ENCODE peak calls at places on chromosomes 16 and 17, in four cellular contexts. G is endothelial cell of umbilical vein, T is esophagus squamous epithelium, W is A549. V is an unnamed sample.

GRCh38 chr16:70644763-70645597 is 1.4 kb upstream of the IL34 start:
- DNase-seq in T (no peak), W (no peak), G (no peak), V (no peak)

GRCh38 chr17:79081571-79082276 is 7.1 kb downstream of the ENGASE start:
- DNase-seq in T (no peak), W (no peak), G (no peak), V (no peak)

GRCh38 chr17:3800362-3801042 is 486 bp downstream of the ITGAE start:
- DNase-seq in G (no peak), W (no peak), T (no peak), V (no peak)

GRCh38 chr17:16997514-16998429 is 25.9 kb upstream of the TNFRSF13B start:
- DNase-seq in W (peak), T (no peak), G (peak), V (no peak)

GRCh38 chr17:2067559-2067958 is 12.7 kb downstream of the HIC1 start:
- DNase-seq in G (peak), T (no peak), W (no peak), V (no peak)

GRCh38 chr17:47829870-47830269 is 1.5 kb downstream of the MRPL10 start:
- DNase-seq in T (no peak), W (no peak), G (no peak), V (no peak)

GRCh38 chr16:4053663-4054479 is 62.4 kb downstream of the ADCY9 start:
- DNase-seq in G (peak), W (no peak), T (no peak), V (no peak)

GRCh38 chr16:30666681-30667080 is 8.4 kb downstream of the FBRS start:
- DNase-seq in T (no peak), W (no peak), G (no peak), V (no peak)

GRCh38 chr17:48592592-48592991 is 987 bp downstream of the HOXB5 start:
- DNase-seq in G (no peak), T (no peak), W (no peak), V (peak)

GRCh38 chr17:45425125-45425983 is 7.3 kb downstream of the ARHGAP27 start:
- DNase-seq in W (peak), T (no peak), G (no peak), V (no peak)

GRCh38 chr17:69608808-69609494 is 194.5 kb downstream of the MAP2K6 start:
- DNase-seq in G (peak), W (no peak), T (no peak), V (no peak)

GRCh38 chr16:4370570-4371480 is 823 bp upstream of the VASN start:
- DNase-seq in W (no peak), G (no peak), T (no peak), V (peak)

GRCh38 chr17:65101371-65101770 is 35.8 kb upstream of the RGS9 start:
- DNase-seq in G (no peak), T (no peak), W (no peak), V (no peak)

GRCh38 chr17:65099475-65099874 is 37.7 kb upstream of the RGS9 start:
- DNase-seq in T (no peak), G (no peak), W (no peak), V (no peak)

GRCh38 chr17:65102235-65102634 is 34.9 kb upstream of the RGS9 start:
- DNase-seq in T (no peak), W (no peak), G (no peak), V (no peak)

GRCh38 chr17:65099941-65100315 is 37.2 kb upstream of the RGS9 start:
- DNase-seq in W (peak), G (no peak), T (no peak), V (peak)

GRCh38 chr17:65100316-65101140 is 36.6 kb upstream of the RGS9 start:
- DNase-seq in G (peak), T (peak), W (peak), V (peak)
- TF ChIP-seq POLR2A in G (no peak), T (peak), W (peak), V (no peak)

GRCh38 chr17:7258731-7259554 is 3.3 kb downstream of the CLDN7 start:
- DNase-seq in G (no peak), W (no peak), T (no peak), V (no peak)
- TF ChIP-seq POLR2A in G (no peak), W (no peak), T (no peak), V (no peak)

DNA sequence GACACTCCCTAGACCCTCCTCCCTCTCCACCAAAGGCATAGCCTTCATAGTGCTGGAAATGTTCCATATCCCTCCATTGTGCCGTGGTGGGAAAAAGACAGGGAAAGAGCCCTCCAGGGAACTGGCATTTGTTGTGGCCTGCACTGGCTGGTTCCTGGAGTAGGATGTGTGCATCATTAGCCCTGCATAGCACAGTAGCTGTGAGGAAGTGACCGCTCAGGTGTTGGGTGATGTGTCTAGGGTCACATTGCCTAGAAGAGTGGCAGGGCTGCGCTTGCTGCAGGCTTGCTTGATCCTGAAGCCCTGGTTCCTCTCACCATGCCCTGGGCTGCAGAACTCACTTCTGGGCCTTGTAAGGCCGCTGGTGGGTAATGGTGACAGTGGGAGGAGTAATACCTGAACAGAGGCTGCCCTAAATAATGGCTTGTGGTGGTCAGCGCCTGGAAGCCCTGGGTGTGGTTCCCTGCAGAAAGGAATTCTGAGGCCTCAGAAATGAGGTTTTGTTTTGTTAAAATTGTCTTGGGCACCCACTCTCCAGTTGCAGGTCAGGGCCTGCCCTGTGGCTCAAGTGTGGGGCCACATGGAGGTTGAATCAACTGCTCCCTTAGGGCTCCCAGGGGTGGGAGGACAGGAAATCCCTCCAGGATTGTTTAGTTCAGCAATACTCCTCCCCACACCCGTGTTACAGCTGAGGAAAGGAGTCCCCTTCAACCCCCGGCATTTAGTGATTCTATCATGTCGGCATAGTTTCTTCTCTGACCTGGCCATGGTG is 62.7 kb downstream of the KSR1 start:
- DNase-seq in T (no peak), G (no peak), W (no peak), V (no peak)
- TF ChIP-seq POLR2A in T (no peak), G (no peak), W (no peak), V (no peak)

GRCh38 chr17:59620518-59621259 is 994 bp downstream of the CLTC start:
- DNase-seq in T (no peak), G (peak), W (peak), V (peak)

GRCh38 chr17:59619313-59620063 is at the start of gene CLTC:
- DNase-seq in W (peak), G (peak), T (peak), V (peak)

GRCh38 chr17:59623151-59623550 is 3.5 kb downstream of the CLTC start:
- DNase-seq in G (peak), T (no peak), W (no peak), V (no peak)

GRCh38 chr17:59620064-59620359 is 317 bp downstream of the CLTC start:
- DNase-seq in T (peak), G (no peak), W (no peak), V (no peak)

DNA sequence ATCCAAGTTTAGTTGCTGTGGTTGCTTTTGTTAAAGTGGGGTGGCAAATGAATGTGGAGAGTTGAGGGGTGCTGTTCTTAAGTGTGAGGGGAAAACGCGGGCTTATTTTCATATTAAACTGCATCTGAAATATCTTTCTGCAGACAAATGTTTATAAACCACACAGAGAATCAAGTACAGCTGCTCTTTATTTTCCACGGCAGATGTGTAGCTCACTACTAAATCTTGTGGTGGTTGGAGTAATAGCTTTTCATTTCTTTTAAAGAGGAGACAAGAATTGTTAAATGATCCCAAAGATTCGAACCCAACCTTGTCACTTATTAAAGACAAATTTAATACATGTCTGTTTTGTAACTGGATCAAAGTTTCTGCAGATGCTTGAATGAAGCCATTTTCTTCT is 2.1 kb downstream of the CLTC start:
- DNase-seq in G (no peak), W (no peak), T (no peak), V (peak)
- TF ChIP-seq POLR2A in G (no peak), W (no peak), T (no peak), V (no peak)

GRCh38 chr17:43125133-43125966 is at the start of gene BRCA1:
- DNase-seq in G (peak), T (peak), W (peak), V (peak)
- TF ChIP-seq POLR2A in G (peak), T (peak), W (peak), V (peak)

DNA sequence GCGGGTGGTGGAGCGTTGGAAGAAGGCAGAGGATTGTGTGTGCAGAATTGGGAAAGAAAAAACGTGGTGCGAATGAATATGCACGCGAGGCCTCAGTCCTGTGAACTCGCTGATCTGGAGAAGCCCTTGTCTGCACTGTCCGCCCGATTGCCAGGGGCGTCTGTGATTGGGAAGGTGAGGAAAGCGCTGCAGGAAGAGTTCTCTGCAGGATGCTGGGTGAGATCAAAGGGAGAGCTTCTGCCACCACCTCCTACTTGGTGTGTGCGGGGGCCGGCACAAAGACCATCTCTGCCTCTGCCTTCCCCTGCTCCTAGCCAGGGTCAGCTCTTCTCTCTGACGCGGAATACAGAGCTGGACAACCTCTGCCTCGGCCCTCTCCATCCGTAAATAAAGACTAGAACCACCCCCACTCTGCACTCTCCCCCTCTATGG is 841 bp upstream of the RAB5C start:
- DNase-seq in W (no peak), G (no peak), T (no peak), V (no peak)
- TF ChIP-seq POLR2A in W (no peak), G (no peak), T (no peak), V (no peak)

GRCh38 chr16:19523559-19524355 is at the start of gene CCP110:
- DNase-seq in T (peak), W (peak), G (peak), V (peak)
- TF ChIP-seq POLR2A in T (peak), W (peak), G (peak), V (peak)

DNA sequence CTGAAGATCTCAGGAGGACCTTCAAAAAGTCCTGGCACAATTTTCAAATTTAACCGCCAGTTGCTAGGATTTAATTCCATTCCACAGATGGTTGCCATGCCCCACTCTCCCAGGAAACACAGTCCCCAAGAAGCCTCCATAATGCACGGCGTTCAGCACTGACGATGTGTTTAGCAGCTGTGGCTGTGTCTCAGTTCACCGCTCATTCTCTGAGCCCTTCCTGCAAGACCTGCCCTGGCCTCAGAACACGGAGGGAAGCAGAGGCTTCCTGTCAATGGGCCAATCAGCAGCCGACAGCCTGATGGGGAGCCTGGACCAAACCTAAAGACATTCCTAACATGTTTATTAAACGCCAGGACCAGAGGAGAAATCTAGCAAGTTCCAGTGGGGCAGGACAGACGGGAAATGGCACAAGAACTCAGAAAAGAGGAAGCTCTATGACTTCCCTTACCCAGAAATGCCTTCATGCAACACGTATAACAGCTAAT is 4.9 kb downstream of the MYLK3 start:
- DNase-seq in G (peak), W (no peak), T (no peak), V (peak)
- TF ChIP-seq POLR2A in G (no peak), W (no peak), T (no peak), V (no peak)

DNA sequence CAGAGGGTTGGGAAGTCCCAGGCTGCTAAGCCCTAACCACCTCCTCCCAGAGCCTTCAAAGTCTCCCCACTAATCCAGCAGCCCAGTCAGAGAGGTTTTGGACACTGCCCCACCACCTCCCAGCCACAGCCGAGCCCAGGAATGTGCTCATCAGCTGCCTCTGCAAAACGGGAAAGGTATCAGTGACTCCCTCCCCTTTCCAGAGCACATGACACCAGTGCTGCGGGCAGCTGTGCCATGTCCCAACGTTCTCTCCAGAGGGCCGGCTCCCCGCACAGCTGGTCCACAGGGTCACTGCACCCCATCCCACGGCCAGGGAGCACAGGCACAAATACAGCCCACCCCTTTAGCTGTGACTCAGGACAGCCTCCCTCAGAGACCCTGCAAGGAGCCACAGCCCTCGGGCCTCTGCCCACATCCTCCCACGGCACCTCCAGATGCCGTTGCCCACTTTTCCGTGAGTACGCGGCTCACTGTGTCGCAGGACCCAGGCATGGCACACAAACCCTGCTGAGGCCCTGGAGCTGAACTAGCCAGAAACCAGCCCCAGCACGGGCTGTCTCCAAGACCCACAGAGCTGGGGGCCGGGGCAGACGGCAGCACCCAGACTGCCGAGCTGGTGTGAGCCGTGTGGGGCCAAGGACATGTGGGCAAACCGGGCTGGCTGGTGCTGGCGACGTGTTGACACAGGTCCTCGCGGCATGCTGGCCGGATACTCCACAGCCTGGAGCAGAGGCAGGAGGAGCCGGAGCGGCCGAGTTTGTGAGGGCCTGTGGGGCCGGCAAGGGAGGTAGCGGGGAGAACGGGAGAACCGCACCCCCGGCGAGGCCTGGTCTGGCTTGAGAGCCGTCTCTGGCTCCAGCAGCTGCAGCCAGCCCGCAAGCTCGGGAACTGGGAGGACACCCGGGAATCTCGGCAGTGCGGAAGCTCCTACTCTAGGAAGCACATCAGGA is 6.3 kb upstream of the PPP1R27 start:
- DNase-seq in G (no peak), W (no peak), T (no peak), V (no peak)
- TF ChIP-seq POLR2A in G (no peak), W (no peak), T (peak), V (no peak)

GRCh38 chr16:57893217-57893558 is 77.7 kb downstream of the CNGB1 start:
- DNase-seq in W (no peak), T (no peak), G (no peak), V (no peak)

GRCh38 chr16:57893559-57894389 is 77.2 kb downstream of the CNGB1 start:
- DNase-seq in W (peak), T (no peak), G (peak), V (no peak)

GRCh38 chr16:57890752-57891111 is 80.2 kb downstream of the CNGB1 start:
- DNase-seq in W (no peak), T (no peak), G (no peak), V (no peak)

GRCh38 chr16:57892041-57892440 is 78.9 kb downstream of the CNGB1 start:
- DNase-seq in G (no peak), T (no peak), W (no peak), V (no peak)

GRCh38 chr16:57892447-57893096 is 78.4 kb downstream of the CNGB1 start:
- DNase-seq in T (no peak), W (no peak), G (no peak), V (no peak)
- TF ChIP-seq POLR2A in T (peak), W (no peak), G (no peak), V (no peak)